ENCODE peak calls at places on chromosomes 6 and 20, in eight cellular contexts. K is iPS-NIHi11; Z is right atrium auricular region; E is CD4-positive, alpha-beta memory T cell; S is foreskin keratinocyte; U is DMS 273 treated with DMSO at 0.1 percent for 48 hours; R is CD4-positive, alpha-beta T cell; J is M059J. P is an unnamed sample.

GRCh38 chr20:40251284-40251932 is 437.6 kb downstream of the MAFB start:
- DNase-seq in Z (no peak), U (no peak), E (no peak), S (peak), K (peak), R (no peak), J (peak), P (peak)

GRCh38 chr6:147949981-147950622 is 392.5 kb upstream of the SASH1 start:
- DNase-seq in R (no peak), K (no peak), U (no peak), J (peak), E (no peak), Z (no peak), S (no peak), P (no peak)

GRCh38 chr20:9241232-9241692 is 172.4 kb downstream of the PLCB4 start:
- DNase-seq in U (no peak), E (no peak), K (no peak), R (no peak), S (peak), J (peak), Z (no peak), P (no peak)

GRCh38 chr6:13586936-13587542 is 12.6 kb downstream of the SIRT5 start:
- DNase-seq in S (no peak), Z (no peak), J (no peak), E (no peak), R (no peak), K (no peak), U (no peak), P (no peak)

GRCh38 chr20:15446373-15446772 is 1109.0 kb upstream of the FLRT3 start:
- DNase-seq in E (no peak), J (peak), R (no peak), S (peak), Z (no peak), K (no peak), U (no peak), P (no peak)

GRCh38 chr6:88865275-88865674 is 98.1 kb downstream of the RNGTT start:
- DNase-seq in E (no peak), Z (no peak), J (no peak), R (no peak), K (no peak), U (no peak), S (no peak), P (no peak)

GRCh38 chr6:3053231-3053508 is 15.1 kb upstream of the RIPK1 start:
- DNase-seq in E (no peak), S (no peak), J (no peak), R (no peak), K (no peak), U (no peak), Z (no peak), P (no peak)

GRCh38 chr6:67908377-67908776 is 726.7 kb upstream of the ADGRB3 start:
- DNase-seq in S (no peak), E (no peak), J (no peak), R (no peak), K (no peak), Z (no peak), U (no peak), P (no peak)

GRCh38 chr6:153044295-153044694 is 41.8 kb upstream of the MTRF1L start:
- DNase-seq in J (no peak), R (no peak), K (no peak), S (no peak), U (no peak), Z (no peak), E (no peak), P (no peak)

GRCh38 chr6:165060636-165061190 is 248.7 kb downstream of the C6orf118 start:
- DNase-seq in U (no peak), E (no peak), J (peak), R (no peak), S (peak), Z (no peak), K (no peak), P (no peak)

GRCh38 chr6:87391334-87391733 is 16.4 kb upstream of the CFAP206 start:
- DNase-seq in S (peak), Z (no peak), R (no peak), U (no peak), K (peak), J (peak), E (no peak), P (peak)

GRCh38 chr6:149248688-149249369 is 68.7 kb upstream of the TAB2 start:
- DNase-seq in S (peak), J (no peak), U (no peak), R (no peak), E (peak), K (no peak), Z (no peak), P (peak)

GRCh38 chr6:56403663-56404200 is 156.4 kb upstream of the COL21A1 start:
- DNase-seq in S (no peak), U (no peak), R (no peak), Z (no peak), J (no peak), K (no peak), E (no peak), P (no peak)

GRCh38 chr20:10352934-10353866 is 80.8 kb downstream of the MKKS start:
- DNase-seq in K (no peak), S (no peak), J (peak), U (no peak), Z (no peak), E (no peak), R (no peak), P (no peak)

GRCh38 chr20:63775096-63775978 is 35.8 kb downstream of the SLC2A4RG start:
- DNase-seq in K (peak), J (no peak), R (no peak), E (no peak), S (no peak), Z (no peak), U (no peak), P (no peak)

GRCh38 chr20:40519928-40520327 is 169.1 kb downstream of the MAFB start:
- DNase-seq in E (no peak), K (no peak), Z (no peak), J (no peak), S (no peak), U (no peak), R (no peak), P (no peak)

GRCh38 chr6:126077810-126078791 is 91.8 kb downstream of the TRMT11 start:
- DNase-seq in E (no peak), R (no peak), S (no peak), J (no peak), U (no peak), Z (no peak), K (no peak), P (no peak)

GRCh38 chr6:41927253-41927652 is 6.0 kb downstream of the BYSL start:
- DNase-seq in J (no peak), Z (no peak), E (no peak), S (no peak), R (no peak), K (no peak), U (no peak), P (no peak)

GRCh38 chr20:51446656-51447055 is 95.9 kb downstream of the NFATC2 start:
- DNase-seq in U (no peak), S (peak), R (no peak), J (peak), K (no peak), Z (no peak), E (no peak), P (peak)

GRCh38 chr6:14945461-14946210 is 300.2 kb upstream of the JARID2 start:
- DNase-seq in S (no peak), J (no peak), Z (no peak), U (no peak), K (no peak), E (no peak), R (no peak), P (no peak)

GRCh38 chr6:70413829-70414494 is 654 bp downstream of the FAM135A start:
- DNase-seq in J (peak), K (no peak), S (peak), Z (no peak), E (peak), R (no peak), U (no peak), P (no peak)

GRCh38 chr6:6918216-6918983 is 189.4 kb upstream of the RREB1 start:
- DNase-seq in S (peak), Z (no peak), E (no peak), R (no peak), K (no peak), U (no peak), J (peak), P (no peak)

GRCh38 chr6:162019311-162019710 is 708.3 kb downstream of the PRKN start:
- DNase-seq in Z (no peak), S (no peak), U (no peak), R (no peak), E (no peak), J (no peak), K (no peak), P (no peak)

GRCh38 chr20:6780414-6780813 is 12.9 kb downstream of the BMP2 start:
- DNase-seq in R (no peak), Z (no peak), E (no peak), J (no peak), K (no peak), U (peak), S (no peak), P (no peak)

GRCh38 chr20:50580016-50580747 is 70.0 kb downstream of the PTPN1 start:
- DNase-seq in R (peak), U (no peak), K (peak), E (peak), J (peak), Z (peak), S (no peak), P (peak)

GRCh38 chr6:129475477-129476247 is 234.3 kb downstream of the ARHGAP18 start:
- DNase-seq in U (no peak), S (no peak), E (no peak), J (no peak), R (no peak), K (no peak), Z (no peak), P (no peak)